ENCODE peak calls at places on chromosomes 4 and X, in nine cellular contexts. One of them, this sample, is unnamed.

GRCh38 chrX:72003811-72004750 is 93.4 kb downstream of the NHSL2 start:
- DNase-seq in HCT116: peak; percentile 40
- DNase-seq in stomach: peak; percentile 44
- DNase-seq in IMR-90: no peak
- DNase-seq in upper lobe of left lung: peak; percentile 44
- DNase-seq in tibial nerve: peak; percentile 33
- DNase-seq in transverse colon: no peak
- DNase-seq in esophagus squamous epithelium: no peak
- DNase-seq in right lobe of liver: no peak
- DNase-seq in this sample: no peak

GRCh38 chrX:20653070-20653469 is 386.4 kb upstream of the RPS6KA3 start:
- DNase-seq in upper lobe of left lung: no peak
- DNase-seq in stomach: no peak
- DNase-seq in right lobe of liver: no peak
- DNase-seq in IMR-90: no peak
- DNase-seq in tibial nerve: no peak
- DNase-seq in transverse colon: no peak
- DNase-seq in HCT116: no peak
- DNase-seq in esophagus squamous epithelium: no peak
- DNase-seq in this sample: no peak

GRCh38 chr4:15695240-15695699 is 7.6 kb upstream of the BST1 start:
- DNase-seq in upper lobe of left lung: no peak
- DNase-seq in tibial nerve: no peak
- DNase-seq in right lobe of liver: no peak
- DNase-seq in transverse colon: no peak
- DNase-seq in IMR-90: peak; percentile 99
- DNase-seq in HCT116: peak; percentile 68
- DNase-seq in stomach: no peak
- DNase-seq in esophagus squamous epithelium: no peak
- DNase-seq in this sample: no peak

GRCh38 chrX:106415276-106415895 is 196.4 kb upstream of the RADX start:
- DNase-seq in upper lobe of left lung: no peak
- DNase-seq in IMR-90: peak; percentile 13
- DNase-seq in transverse colon: no peak
- DNase-seq in right lobe of liver: no peak
- DNase-seq in tibial nerve: no peak
- DNase-seq in esophagus squamous epithelium: no peak
- DNase-seq in stomach: no peak
- DNase-seq in HCT116: peak; percentile 8
- DNase-seq in this sample: no peak

GRCh38 chr4:39636786-39637185 is 1.9 kb downstream of the SMIM14 start:
- DNase-seq in transverse colon: no peak
- DNase-seq in stomach: no peak
- DNase-seq in IMR-90: peak; percentile 31
- DNase-seq in HCT116: no peak
- DNase-seq in upper lobe of left lung: no peak
- DNase-seq in right lobe of liver: no peak
- DNase-seq in esophagus squamous epithelium: no peak
- DNase-seq in tibial nerve: no peak
- DNase-seq in this sample: no peak

GRCh38 chr4:121950680-121951569 is 935 bp downstream of the TRPC3 start:
- DNase-seq in transverse colon: peak; percentile 27
- DNase-seq in HCT116: no peak
- DNase-seq in tibial nerve: no peak
- DNase-seq in IMR-90: peak; percentile 18
- DNase-seq in stomach: peak; percentile 27
- DNase-seq in upper lobe of left lung: peak; percentile 76
- DNase-seq in right lobe of liver: peak; percentile 54
- DNase-seq in esophagus squamous epithelium: no peak
- DNase-seq in this sample: no peak

GRCh38 chrX:72280210-72280882 is 3.3 kb upstream of the RPS4X start:
- DNase-seq in transverse colon: no peak
- DNase-seq in esophagus squamous epithelium: no peak
- DNase-seq in HCT116: no peak
- DNase-seq in tibial nerve: no peak
- DNase-seq in upper lobe of left lung: no peak
- DNase-seq in IMR-90: peak; percentile 38
- DNase-seq in right lobe of liver: no peak
- DNase-seq in stomach: no peak
- DNase-seq in this sample: no peak

GRCh38 chrX:10726647-10727046 is 106.3 kb upstream of the MID1 start:
- DNase-seq in stomach: no peak
- DNase-seq in transverse colon: no peak
- DNase-seq in right lobe of liver: no peak
- DNase-seq in IMR-90: peak; percentile 68
- DNase-seq in esophagus squamous epithelium: no peak
- DNase-seq in HCT116: no peak
- DNase-seq in upper lobe of left lung: no peak
- DNase-seq in tibial nerve: no peak
- DNase-seq in this sample: no peak

GRCh38 chr4:11741190-11741652 is 312.5 kb upstream of the HS3ST1 start:
- DNase-seq in esophagus squamous epithelium: no peak
- DNase-seq in stomach: no peak
- DNase-seq in tibial nerve: no peak
- DNase-seq in transverse colon: no peak
- DNase-seq in HCT116: no peak
- DNase-seq in IMR-90: peak; percentile 62
- DNase-seq in right lobe of liver: no peak
- DNase-seq in upper lobe of left lung: no peak
- DNase-seq in this sample: no peak

GRCh38 chr4:22356996-22357596 is 158.8 kb downstream of the ADGRA3 start:
- DNase-seq in right lobe of liver: no peak
- DNase-seq in tibial nerve: no peak
- DNase-seq in HCT116: no peak
- DNase-seq in upper lobe of left lung: no peak
- DNase-seq in esophagus squamous epithelium: no peak
- DNase-seq in transverse colon: no peak
- DNase-seq in IMR-90: peak; percentile 32
- DNase-seq in stomach: no peak
- DNase-seq in this sample: no peak

GRCh38 chrX:153773218-153773611 is 7.6 kb upstream of the SRPK3 start:
- DNase-seq in esophagus squamous epithelium: no peak
- DNase-seq in transverse colon: no peak
- DNase-seq in IMR-90: no peak
- DNase-seq in upper lobe of left lung: peak; percentile 36
- DNase-seq in right lobe of liver: peak; percentile 48
- DNase-seq in stomach: no peak
- DNase-seq in HCT116: no peak
- DNase-seq in tibial nerve: no peak
- DNase-seq in this sample: no peak

GRCh38 chr4:38046735-38047487 is 86.7 kb downstream of the PTTG2 start:
- DNase-seq in stomach: no peak
- DNase-seq in right lobe of liver: no peak
- DNase-seq in IMR-90: peak; percentile 33
- DNase-seq in esophagus squamous epithelium: no peak
- DNase-seq in HCT116: no peak
- DNase-seq in transverse colon: no peak
- DNase-seq in tibial nerve: no peak
- DNase-seq in upper lobe of left lung: no peak
- DNase-seq in this sample: no peak

GRCh38 chr4:39233783-39234182 is 51.5 kb downstream of the WDR19 start:
- DNase-seq in tibial nerve: no peak
- DNase-seq in esophagus squamous epithelium: no peak
- DNase-seq in IMR-90: no peak
- DNase-seq in transverse colon: no peak
- DNase-seq in upper lobe of left lung: no peak
- DNase-seq in HCT116: no peak
- DNase-seq in right lobe of liver: no peak
- DNase-seq in stomach: no peak
- DNase-seq in this sample: no peak

GRCh38 chrX:72128881-72129280 is 2.8 kb downstream of the RTL5 start:
- DNase-seq in IMR-90: no peak
- DNase-seq in tibial nerve: no peak
- DNase-seq in transverse colon: no peak
- DNase-seq in HCT116: no peak
- DNase-seq in esophagus squamous epithelium: no peak
- DNase-seq in upper lobe of left lung: no peak
- DNase-seq in right lobe of liver: no peak
- DNase-seq in stomach: no peak
- DNase-seq in this sample: no peak

GRCh38 chr4:63556332-63556731 is 852.9 kb downstream of the TECRL start:
- DNase-seq in tibial nerve: no peak
- DNase-seq in IMR-90: no peak
- DNase-seq in upper lobe of left lung: no peak
- DNase-seq in right lobe of liver: no peak
- DNase-seq in esophagus squamous epithelium: no peak
- DNase-seq in transverse colon: no peak
- DNase-seq in HCT116: no peak
- DNase-seq in stomach: no peak
- DNase-seq in this sample: no peak

GRCh38 chr4:25915359-25915716 is 1.3 kb downstream of the SMIM20 start:
- DNase-seq in esophagus squamous epithelium: no peak
- DNase-seq in transverse colon: no peak
- DNase-seq in stomach: no peak
- DNase-seq in HCT116: no peak
- DNase-seq in right lobe of liver: no peak
- DNase-seq in upper lobe of left lung: no peak
- DNase-seq in IMR-90: no peak
- DNase-seq in tibial nerve: no peak
- DNase-seq in this sample: no peak

GRCh38 chr4:125951275-125951887 is 636.6 kb downstream of the FAT4 start:
- DNase-seq in right lobe of liver: no peak
- DNase-seq in IMR-90: peak; percentile 60
- DNase-seq in esophagus squamous epithelium: no peak
- DNase-seq in stomach: no peak
- DNase-seq in upper lobe of left lung: no peak
- DNase-seq in HCT116: no peak
- DNase-seq in transverse colon: no peak
- DNase-seq in tibial nerve: no peak
- DNase-seq in this sample: no peak

GRCh38 chr4:104093247-104093646 is 373.5 kb upstream of the TACR3 start:
- DNase-seq in upper lobe of left lung: no peak
- DNase-seq in transverse colon: no peak
- DNase-seq in tibial nerve: no peak
- DNase-seq in right lobe of liver: no peak
- DNase-seq in esophagus squamous epithelium: no peak
- DNase-seq in IMR-90: no peak
- DNase-seq in stomach: no peak
- DNase-seq in HCT116: no peak
- DNase-seq in this sample: no peak
- H3K4me1 ChIP-seq in upper lobe of left lung: no peaks in the 10 kb centered on the region
- H3K4me1 ChIP-seq in transverse colon: no peaks in the 10 kb centered on the region
- H3K4me1 ChIP-seq in tibial nerve: no peaks in the 10 kb centered on the region
- H3K4me1 ChIP-seq in right lobe of liver: no peaks in the 10 kb centered on the region
- H3K4me1 ChIP-seq in esophagus squamous epithelium: no peaks in the 10 kb centered on the region
- H3K4me1 ChIP-seq in IMR-90: no peaks in the 10 kb centered on the region
- H3K4me1 ChIP-seq in stomach: no peaks in the 10 kb centered on the region
- H3K4me1 ChIP-seq in HCT116: no peaks in the 10 kb centered on the region
- H3K4me1 ChIP-seq in this sample: no peaks in the 10 kb centered on the region

GRCh38 chr4:80201326-80202151 is 4.2 kb downstream of the PRDM8 start:
- DNase-seq in esophagus squamous epithelium: peak; percentile 20
- DNase-seq in IMR-90: peak; percentile 89
- DNase-seq in right lobe of liver: peak; percentile 60
- DNase-seq in transverse colon: peak; percentile 45
- DNase-seq in stomach: no peak
- DNase-seq in upper lobe of left lung: peak; percentile 66
- DNase-seq in tibial nerve: no peak
- DNase-seq in HCT116: no peak
- DNase-seq in this sample: peak; percentile 25

GRCh38 chr4:80204433-80204832 is 7.1 kb downstream of the PRDM8 start:
- DNase-seq in right lobe of liver: no peak
- DNase-seq in upper lobe of left lung: no peak
- DNase-seq in stomach: no peak
- DNase-seq in HCT116: no peak
- DNase-seq in transverse colon: no peak
- DNase-seq in IMR-90: peak; percentile 35
- DNase-seq in tibial nerve: no peak
- DNase-seq in esophagus squamous epithelium: no peak
- DNase-seq in this sample: no peak

GRCh38 chr4:80199947-80200346 is 2.6 kb downstream of the PRDM8 start:
- DNase-seq in right lobe of liver: no peak
- DNase-seq in stomach: no peak
- DNase-seq in esophagus squamous epithelium: no peak
- DNase-seq in IMR-90: no peak
- DNase-seq in transverse colon: no peak
- DNase-seq in tibial nerve: no peak
- DNase-seq in HCT116: no peak
- DNase-seq in upper lobe of left lung: no peak
- DNase-seq in this sample: no peak

GRCh38 chr4:80202784-80203553 is 5.7 kb downstream of the PRDM8 start:
- DNase-seq in upper lobe of left lung: peak; percentile 89
- DNase-seq in tibial nerve: no peak
- DNase-seq in esophagus squamous epithelium: peak; percentile 9
- DNase-seq in right lobe of liver: peak; percentile 56
- DNase-seq in transverse colon: peak; percentile 53
- DNase-seq in IMR-90: peak; percentile 35
- DNase-seq in HCT116: no peak
- DNase-seq in stomach: no peak
- DNase-seq in this sample: no peak

GRCh38 chr4:80202190-80202711 is 4.9 kb downstream of the PRDM8 start:
- DNase-seq in HCT116: no peak
- DNase-seq in esophagus squamous epithelium: peak; percentile 17
- DNase-seq in right lobe of liver: peak; percentile 87
- DNase-seq in upper lobe of left lung: peak; percentile 98
- DNase-seq in tibial nerve: peak; percentile 73
- DNase-seq in stomach: peak; percentile 87
- DNase-seq in transverse colon: peak; percentile 89
- DNase-seq in IMR-90: peak; percentile 80
- DNase-seq in this sample: peak; percentile 64
- TF ChIP-seq POLR2A in HCT116: no peak
- TF ChIP-seq POLR2A in esophagus squamous epithelium: no peak
- TF ChIP-seq POLR2A in right lobe of liver: no peak
- TF ChIP-seq POLR2A in upper lobe of left lung: no peak
- TF ChIP-seq POLR2A in tibial nerve: no peak
- TF ChIP-seq POLR2A in stomach: no peak
- TF ChIP-seq POLR2A in transverse colon: no peak
- TF ChIP-seq POLR2A in IMR-90: no peak
- TF ChIP-seq POLR2A in this sample: no peak

GRCh38 chr4:885353-885752 is 46.8 kb downstream of the GAK start:
- DNase-seq in esophagus squamous epithelium: no peak
- DNase-seq in stomach: no peak
- DNase-seq in right lobe of liver: no peak
- DNase-seq in tibial nerve: no peak
- DNase-seq in IMR-90: no peak
- DNase-seq in HCT116: no peak
- DNase-seq in transverse colon: no peak
- DNase-seq in upper lobe of left lung: peak; percentile 55
- DNase-seq in this sample: no peak
- H3K36me3 ChIP-seq in esophagus squamous epithelium: peaks cover 28% of the 10 kb centered on the region
- H3K36me3 ChIP-seq in stomach: peaks cover 100% of the 10 kb centered on the region
- H3K36me3 ChIP-seq in right lobe of liver: no peaks in the 10 kb centered on the region
- H3K36me3 ChIP-seq in tibial nerve: peaks cover 28% of the 10 kb centered on the region
- H3K36me3 ChIP-seq in IMR-90: peaks cover 74% of the 10 kb centered on the region
- H3K36me3 ChIP-seq in HCT116: peaks cover 7% of the 10 kb centered on the region
- H3K36me3 ChIP-seq in transverse colon: no peaks in the 10 kb centered on the region
- H3K36me3 ChIP-seq in upper lobe of left lung: peaks cover 98% of the 10 kb centered on the region
- H3K36me3 ChIP-seq in this sample: no peaks in the 10 kb centered on the region

DNA sequence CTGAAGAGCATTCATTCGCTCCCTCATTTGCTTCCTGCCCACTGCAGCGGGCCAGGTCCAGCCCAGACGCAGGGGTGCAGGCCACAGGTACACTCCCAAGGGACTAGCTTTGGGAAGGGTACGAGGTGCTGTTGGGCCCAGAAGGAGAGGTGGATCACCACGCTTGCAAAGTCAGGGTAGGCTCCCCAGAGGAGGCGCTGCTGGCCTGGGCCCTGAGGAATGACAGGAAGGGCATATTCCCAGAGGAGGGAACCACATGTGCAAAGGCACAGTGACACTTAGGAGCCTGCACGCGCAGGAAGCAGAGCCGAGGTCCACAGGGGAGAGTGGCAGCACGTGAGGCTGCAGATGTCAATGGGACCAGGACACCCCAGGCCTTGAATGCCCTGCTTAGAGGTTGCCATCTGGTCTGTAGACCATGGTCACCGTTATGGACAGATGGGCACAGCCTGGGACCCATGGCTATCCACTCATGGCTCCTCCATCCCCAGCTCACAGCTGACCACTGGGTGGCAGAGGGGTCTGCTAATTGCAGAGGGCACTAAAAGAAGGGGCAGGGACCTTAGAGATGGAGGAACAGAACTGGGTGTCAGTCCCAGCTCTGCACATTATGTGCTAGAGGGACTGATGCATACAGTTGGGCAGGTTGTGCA is 7.9 kb downstream of the HTRA3 start:
- DNase-seq in transverse colon: no peak
- DNase-seq in IMR-90: no peak
- DNase-seq in stomach: no peak
- DNase-seq in tibial nerve: no peak
- DNase-seq in esophagus squamous epithelium: no peak
- DNase-seq in upper lobe of left lung: no peak
- DNase-seq in right lobe of liver: peak; percentile 33
- DNase-seq in HCT116: no peak
- DNase-seq in this sample: no peak
- H3K4me1 ChIP-seq in transverse colon: peaks cover 25% of the 10 kb centered on the region
- H3K4me1 ChIP-seq in IMR-90: peaks cover 41% of the 10 kb centered on the region
- H3K4me1 ChIP-seq in stomach: peaks cover 75% of the 10 kb centered on the region
- H3K4me1 ChIP-seq in tibial nerve: no peaks in the 10 kb centered on the region
- H3K4me1 ChIP-seq in esophagus squamous epithelium: peaks cover 8% of the 10 kb centered on the region
- H3K4me1 ChIP-seq in upper lobe of left lung: peaks cover 42% of the 10 kb centered on the region
- H3K4me1 ChIP-seq in right lobe of liver: no peaks in the 10 kb centered on the region
- H3K4me1 ChIP-seq in HCT116: no peaks in the 10 kb centered on the region
- H3K4me1 ChIP-seq in this sample: peaks cover 49% of the 10 kb centered on the region